ENCODE peak calls at places on chromosomes 1 and 21, in eight cellular contexts. One of them, this sample, is unnamed.

GRCh38 chr1:154420172-154420571 is 15.0 kb downstream of the IL6R start:
- DNase-seq in brain microvascular endothelial cell: peak; percentile 86
- DNase-seq in non-pigmented ciliary epithelial cell: peak; percentile 30
- DNase-seq in ecto neural progenitor cell: no peak
- DNase-seq in effector memory CD4-positive, alpha-beta T cell: peak; percentile 32
- DNase-seq in T-helper 1 cell: no peak
- DNase-seq in putamen: no peak
- DNase-seq in NCI-H748 treated with DMSO at 0.1 percent for 48 hours: no peak
- DNase-seq in this sample: peak; percentile 56

GRCh38 chr1:62856964-62857363 is 73.0 kb downstream of the ATG4C start:
- DNase-seq in brain microvascular endothelial cell: no peak
- DNase-seq in non-pigmented ciliary epithelial cell: no peak
- DNase-seq in ecto neural progenitor cell: no peak
- DNase-seq in effector memory CD4-positive, alpha-beta T cell: no peak
- DNase-seq in T-helper 1 cell: no peak
- DNase-seq in putamen: no peak
- DNase-seq in NCI-H748 treated with DMSO at 0.1 percent for 48 hours: no peak
- DNase-seq in this sample: no peak

GRCh38 chr1:35605882-35606182 is 32.7 kb downstream of the TFAP2E start:
- DNase-seq in brain microvascular endothelial cell: peak; percentile 54
- DNase-seq in non-pigmented ciliary epithelial cell: peak; percentile 38
- DNase-seq in ecto neural progenitor cell: no peak
- DNase-seq in effector memory CD4-positive, alpha-beta T cell: no peak
- DNase-seq in T-helper 1 cell: no peak
- DNase-seq in putamen: no peak
- DNase-seq in NCI-H748 treated with DMSO at 0.1 percent for 48 hours: no peak
- DNase-seq in this sample: no peak

GRCh38 chr1:22780696-22781095 is 70.1 kb downstream of the EPHB2 start:
- DNase-seq in brain microvascular endothelial cell: no peak
- DNase-seq in non-pigmented ciliary epithelial cell: no peak
- DNase-seq in ecto neural progenitor cell: peak; percentile 83
- DNase-seq in effector memory CD4-positive, alpha-beta T cell: no peak
- DNase-seq in T-helper 1 cell: no peak
- DNase-seq in putamen: no peak
- DNase-seq in NCI-H748 treated with DMSO at 0.1 percent for 48 hours: no peak
- DNase-seq in this sample: no peak

GRCh38 chr21:29130234-29130993 is at the start of gene MAP3K7CL:
- DNase-seq in brain microvascular endothelial cell: peak; percentile 100
- DNase-seq in non-pigmented ciliary epithelial cell: peak; percentile 100
- DNase-seq in ecto neural progenitor cell: no peak
- DNase-seq in effector memory CD4-positive, alpha-beta T cell: no peak
- DNase-seq in T-helper 1 cell: no peak
- DNase-seq in putamen: no peak
- DNase-seq in NCI-H748 treated with DMSO at 0.1 percent for 48 hours: no peak
- DNase-seq in this sample: no peak

GRCh38 chr21:14901482-14901958 is 163.3 kb downstream of the NRIP1 start:
- DNase-seq in brain microvascular endothelial cell: peak; percentile 45
- DNase-seq in non-pigmented ciliary epithelial cell: peak; percentile 80
- DNase-seq in ecto neural progenitor cell: no peak
- DNase-seq in effector memory CD4-positive, alpha-beta T cell: no peak
- DNase-seq in T-helper 1 cell: no peak
- DNase-seq in putamen: no peak
- DNase-seq in NCI-H748 treated with DMSO at 0.1 percent for 48 hours: no peak
- DNase-seq in this sample: no peak

GRCh38 chr1:1421147-1421906 is at the start of gene ANKRD65:
- DNase-seq in brain microvascular endothelial cell: no peak
- DNase-seq in non-pigmented ciliary epithelial cell: no peak
- DNase-seq in ecto neural progenitor cell: peak; percentile 54
- DNase-seq in effector memory CD4-positive, alpha-beta T cell: no peak
- DNase-seq in T-helper 1 cell: no peak
- DNase-seq in putamen: no peak
- DNase-seq in NCI-H748 treated with DMSO at 0.1 percent for 48 hours: no peak
- DNase-seq in this sample: no peak

GRCh38 chr1:25676488-25676887 is 59.9 kb downstream of the MAN1C1 start:
- DNase-seq in brain microvascular endothelial cell: no peak
- DNase-seq in non-pigmented ciliary epithelial cell: no peak
- DNase-seq in ecto neural progenitor cell: no peak
- DNase-seq in effector memory CD4-positive, alpha-beta T cell: no peak
- DNase-seq in T-helper 1 cell: no peak
- DNase-seq in putamen: no peak
- DNase-seq in NCI-H748 treated with DMSO at 0.1 percent for 48 hours: no peak
- DNase-seq in this sample: no peak

GRCh38 chr1:198520524-198521254 is 19.8 kb downstream of the ATP6V1G3 start:
- DNase-seq in brain microvascular endothelial cell: no peak
- DNase-seq in non-pigmented ciliary epithelial cell: no peak
- DNase-seq in ecto neural progenitor cell: no peak
- DNase-seq in effector memory CD4-positive, alpha-beta T cell: no peak
- DNase-seq in T-helper 1 cell: no peak
- DNase-seq in putamen: peak; percentile 34
- DNase-seq in NCI-H748 treated with DMSO at 0.1 percent for 48 hours: no peak
- DNase-seq in this sample: no peak

GRCh38 chr1:212500986-212501385 is 68.3 kb downstream of the NENF start:
- DNase-seq in brain microvascular endothelial cell: no peak
- DNase-seq in non-pigmented ciliary epithelial cell: no peak
- DNase-seq in ecto neural progenitor cell: no peak
- DNase-seq in effector memory CD4-positive, alpha-beta T cell: no peak
- DNase-seq in T-helper 1 cell: no peak
- DNase-seq in putamen: no peak
- DNase-seq in NCI-H748 treated with DMSO at 0.1 percent for 48 hours: no peak
- DNase-seq in this sample: no peak

GRCh38 chr1:210689741-210690635 is 361.3 kb downstream of the HHAT start:
- DNase-seq in brain microvascular endothelial cell: no peak
- DNase-seq in non-pigmented ciliary epithelial cell: no peak
- DNase-seq in ecto neural progenitor cell: no peak
- DNase-seq in effector memory CD4-positive, alpha-beta T cell: no peak
- DNase-seq in T-helper 1 cell: no peak
- DNase-seq in putamen: no peak
- DNase-seq in NCI-H748 treated with DMSO at 0.1 percent for 48 hours: no peak
- DNase-seq in this sample: no peak

GRCh38 chr1:227886993-227887696 is 60.6 kb downstream of the WNT9A start:
- DNase-seq in brain microvascular endothelial cell: peak; percentile 14
- DNase-seq in non-pigmented ciliary epithelial cell: no peak
- DNase-seq in ecto neural progenitor cell: peak; percentile 84
- DNase-seq in effector memory CD4-positive, alpha-beta T cell: no peak
- DNase-seq in T-helper 1 cell: no peak
- DNase-seq in putamen: no peak
- DNase-seq in NCI-H748 treated with DMSO at 0.1 percent for 48 hours: no peak
- DNase-seq in this sample: no peak

GRCh38 chr1:161162806-161163205 is 3.4 kb upstream of the PPOX start:
- DNase-seq in brain microvascular endothelial cell: no peak
- DNase-seq in non-pigmented ciliary epithelial cell: no peak
- DNase-seq in ecto neural progenitor cell: no peak
- DNase-seq in effector memory CD4-positive, alpha-beta T cell: no peak
- DNase-seq in T-helper 1 cell: no peak
- DNase-seq in putamen: no peak
- DNase-seq in NCI-H748 treated with DMSO at 0.1 percent for 48 hours: no peak
- DNase-seq in this sample: no peak

GRCh38 chr1:204494281-204495077 is at the start of gene PIK3C2B:
- DNase-seq in brain microvascular endothelial cell: peak; percentile 53
- DNase-seq in non-pigmented ciliary epithelial cell: no peak
- DNase-seq in ecto neural progenitor cell: peak; percentile 91
- DNase-seq in effector memory CD4-positive, alpha-beta T cell: peak; percentile 45
- DNase-seq in T-helper 1 cell: peak; percentile 31
- DNase-seq in putamen: peak; percentile 95
- DNase-seq in NCI-H748 treated with DMSO at 0.1 percent for 48 hours: peak; percentile 32
- DNase-seq in this sample: peak; percentile 40

GRCh38 chr1:224859651-224860050 is 69.8 kb upstream of the DNAH14 start:
- DNase-seq in brain microvascular endothelial cell: no peak
- DNase-seq in non-pigmented ciliary epithelial cell: no peak
- DNase-seq in ecto neural progenitor cell: no peak
- DNase-seq in effector memory CD4-positive, alpha-beta T cell: no peak
- DNase-seq in T-helper 1 cell: no peak
- DNase-seq in putamen: no peak
- DNase-seq in NCI-H748 treated with DMSO at 0.1 percent for 48 hours: no peak
- DNase-seq in this sample: no peak

GRCh38 chr1:23140940-23141596 is 27.6 kb downstream of the LUZP1 start:
- DNase-seq in brain microvascular endothelial cell: no peak
- DNase-seq in non-pigmented ciliary epithelial cell: no peak
- DNase-seq in ecto neural progenitor cell: no peak
- DNase-seq in effector memory CD4-positive, alpha-beta T cell: no peak
- DNase-seq in T-helper 1 cell: no peak
- DNase-seq in putamen: no peak
- DNase-seq in NCI-H748 treated with DMSO at 0.1 percent for 48 hours: no peak
- DNase-seq in this sample: no peak

GRCh38 chr1:72009170-72009569 is 273.2 kb downstream of the NEGR1 start:
- DNase-seq in brain microvascular endothelial cell: no peak
- DNase-seq in non-pigmented ciliary epithelial cell: no peak
- DNase-seq in ecto neural progenitor cell: no peak
- DNase-seq in effector memory CD4-positive, alpha-beta T cell: no peak
- DNase-seq in T-helper 1 cell: no peak
- DNase-seq in putamen: no peak
- DNase-seq in NCI-H748 treated with DMSO at 0.1 percent for 48 hours: no peak
- DNase-seq in this sample: no peak

GRCh38 chr1:44250113-44250781 is 37.0 kb downstream of the DMAP1 start:
- DNase-seq in brain microvascular endothelial cell: no peak
- DNase-seq in non-pigmented ciliary epithelial cell: no peak
- DNase-seq in ecto neural progenitor cell: no peak
- DNase-seq in effector memory CD4-positive, alpha-beta T cell: no peak
- DNase-seq in T-helper 1 cell: no peak
- DNase-seq in putamen: no peak
- DNase-seq in NCI-H748 treated with DMSO at 0.1 percent for 48 hours: no peak
- DNase-seq in this sample: no peak

GRCh38 chr1:42680045-42680444 is 2.2 kb upstream of the YBX1 start:
- DNase-seq in brain microvascular endothelial cell: no peak
- DNase-seq in non-pigmented ciliary epithelial cell: no peak
- DNase-seq in ecto neural progenitor cell: no peak
- DNase-seq in effector memory CD4-positive, alpha-beta T cell: no peak
- DNase-seq in T-helper 1 cell: no peak
- DNase-seq in putamen: no peak
- DNase-seq in NCI-H748 treated with DMSO at 0.1 percent for 48 hours: no peak
- DNase-seq in this sample: no peak

GRCh38 chr1:91603409-91603808 is 102.8 kb downstream of the CDC7 start:
- DNase-seq in brain microvascular endothelial cell: no peak
- DNase-seq in non-pigmented ciliary epithelial cell: no peak
- DNase-seq in ecto neural progenitor cell: no peak
- DNase-seq in effector memory CD4-positive, alpha-beta T cell: no peak
- DNase-seq in T-helper 1 cell: no peak
- DNase-seq in putamen: no peak
- DNase-seq in NCI-H748 treated with DMSO at 0.1 percent for 48 hours: no peak
- DNase-seq in this sample: no peak

GRCh38 chr1:155300553-155301329 is 497 bp downstream of the PKLR start:
- DNase-seq in brain microvascular endothelial cell: no peak
- DNase-seq in non-pigmented ciliary epithelial cell: no peak
- DNase-seq in ecto neural progenitor cell: no peak
- DNase-seq in effector memory CD4-positive, alpha-beta T cell: no peak
- DNase-seq in T-helper 1 cell: no peak
- DNase-seq in putamen: no peak
- DNase-seq in NCI-H748 treated with DMSO at 0.1 percent for 48 hours: no peak
- DNase-seq in this sample: no peak

GRCh38 chr1:223683586-223684487 is 18.3 kb upstream of the CAPN8 start:
- DNase-seq in brain microvascular endothelial cell: peak; percentile 74
- DNase-seq in non-pigmented ciliary epithelial cell: no peak
- DNase-seq in ecto neural progenitor cell: peak; percentile 71
- DNase-seq in effector memory CD4-positive, alpha-beta T cell: peak; percentile 8
- DNase-seq in T-helper 1 cell: no peak
- DNase-seq in putamen: peak; percentile 34
- DNase-seq in NCI-H748 treated with DMSO at 0.1 percent for 48 hours: peak; percentile 40
- DNase-seq in this sample: peak; percentile 18

This sample was measured in T follicular helper cell.